ENCODE peak calls at places on chromosomes 16 and 17, in eight cellular contexts. One of them, this sample, is unnamed.

GRCh38 chr16:46482895-46483294 is 138.3 kb downstream of the SHCBP1 start:
- DNase-seq in central memory CD4-positive, alpha-beta T cell: no peak
- DNase-seq in lower lobe of right lung: no peak
- DNase-seq in NCI-H345: no peak
- DNase-seq in stimulated activated naive CD8-positive, alpha-beta T cell treated with anti-CD3 and anti-CD28 coated beads, Interleukin-15, amount 100 ng/mL, for 72 hours: no peak
- DNase-seq in dorsolateral prefrontal cortex: no peak
- DNase-seq in pancreas: no peak
- DNase-seq in heart right ventricle: no peak
- DNase-seq in this sample: no peak

GRCh38 chr17:5635949-5636348 is 51.6 kb upstream of the NLRP1 start:
- DNase-seq in heart right ventricle: no peak
- DNase-seq in dorsolateral prefrontal cortex: no peak
- DNase-seq in central memory CD4-positive, alpha-beta T cell: no peak
- DNase-seq in stimulated activated naive CD8-positive, alpha-beta T cell treated with anti-CD3 and anti-CD28 coated beads, Interleukin-15, amount 100 ng/mL, for 72 hours: no peak
- DNase-seq in lower lobe of right lung: no peak
- DNase-seq in NCI-H345: no peak
- DNase-seq in pancreas: no peak
- DNase-seq in this sample: no peak

GRCh38 chr16:73912311-73912710 is 384.3 kb upstream of the PSMD7 start:
- DNase-seq in NCI-H345: no peak
- DNase-seq in dorsolateral prefrontal cortex: peak
- DNase-seq in stimulated activated naive CD8-positive, alpha-beta T cell treated with anti-CD3 and anti-CD28 coated beads, Interleukin-15, amount 100 ng/mL, for 72 hours: no peak
- DNase-seq in lower lobe of right lung: no peak
- DNase-seq in heart right ventricle: no peak
- DNase-seq in central memory CD4-positive, alpha-beta T cell: no peak
- DNase-seq in pancreas: no peak
- DNase-seq in this sample: no peak

GRCh38 chr17:67514998-67515397 is 137.9 kb downstream of the PITPNC1 start:
- DNase-seq in stimulated activated naive CD8-positive, alpha-beta T cell treated with anti-CD3 and anti-CD28 coated beads, Interleukin-15, amount 100 ng/mL, for 72 hours: no peak
- DNase-seq in lower lobe of right lung: no peak
- DNase-seq in central memory CD4-positive, alpha-beta T cell: no peak
- DNase-seq in pancreas: no peak
- DNase-seq in dorsolateral prefrontal cortex: no peak
- DNase-seq in NCI-H345: no peak
- DNase-seq in heart right ventricle: no peak
- DNase-seq in this sample: no peak

GRCh38 chr16:56742030-56742984 is 12.4 kb downstream of the NUP93 start:
- DNase-seq in pancreas: no peak
- DNase-seq in NCI-H345: no peak
- DNase-seq in lower lobe of right lung: no peak
- DNase-seq in stimulated activated naive CD8-positive, alpha-beta T cell treated with anti-CD3 and anti-CD28 coated beads, Interleukin-15, amount 100 ng/mL, for 72 hours: no peak
- DNase-seq in heart right ventricle: no peak
- DNase-seq in central memory CD4-positive, alpha-beta T cell: no peak
- DNase-seq in dorsolateral prefrontal cortex: no peak
- DNase-seq in this sample: no peak

GRCh38 chr17:32772453-32773025 is 104.4 kb downstream of the MYO1D start:
- DNase-seq in central memory CD4-positive, alpha-beta T cell: no peak
- DNase-seq in stimulated activated naive CD8-positive, alpha-beta T cell treated with anti-CD3 and anti-CD28 coated beads, Interleukin-15, amount 100 ng/mL, for 72 hours: no peak
- DNase-seq in heart right ventricle: no peak
- DNase-seq in dorsolateral prefrontal cortex: no peak
- DNase-seq in pancreas: no peak
- DNase-seq in lower lobe of right lung: no peak
- DNase-seq in NCI-H345: no peak
- DNase-seq in this sample: peak

GRCh38 chr17:57422574-57423164 is 166.3 kb downstream of the MSI2 start:
- DNase-seq in lower lobe of right lung: no peak
- DNase-seq in pancreas: no peak
- DNase-seq in NCI-H345: no peak
- DNase-seq in heart right ventricle: peak
- DNase-seq in dorsolateral prefrontal cortex: no peak
- DNase-seq in central memory CD4-positive, alpha-beta T cell: no peak
- DNase-seq in stimulated activated naive CD8-positive, alpha-beta T cell treated with anti-CD3 and anti-CD28 coated beads, Interleukin-15, amount 100 ng/mL, for 72 hours: no peak
- DNase-seq in this sample: peak

GRCh38 chr17:4533522-4534502 is 21.4 kb downstream of the MYBBP1A start:
- DNase-seq in NCI-H345: no peak
- DNase-seq in lower lobe of right lung: no peak
- DNase-seq in pancreas: no peak
- DNase-seq in central memory CD4-positive, alpha-beta T cell: no peak
- DNase-seq in stimulated activated naive CD8-positive, alpha-beta T cell treated with anti-CD3 and anti-CD28 coated beads, Interleukin-15, amount 100 ng/mL, for 72 hours: no peak
- DNase-seq in dorsolateral prefrontal cortex: peak
- DNase-seq in heart right ventricle: no peak
- DNase-seq in this sample: peak

GRCh38 chr17:15289285-15290185 is 24.4 kb upstream of the PMP22 start:
- DNase-seq in central memory CD4-positive, alpha-beta T cell: no peak
- DNase-seq in NCI-H345: no peak
- DNase-seq in lower lobe of right lung: no peak
- DNase-seq in pancreas: no peak
- DNase-seq in heart right ventricle: no peak
- DNase-seq in stimulated activated naive CD8-positive, alpha-beta T cell treated with anti-CD3 and anti-CD28 coated beads, Interleukin-15, amount 100 ng/mL, for 72 hours: no peak
- DNase-seq in dorsolateral prefrontal cortex: no peak
- DNase-seq in this sample: no peak

GRCh38 chr16:2170080-2170479 is 14.5 kb downstream of the TRAF7 start:
- DNase-seq in heart right ventricle: no peak
- DNase-seq in stimulated activated naive CD8-positive, alpha-beta T cell treated with anti-CD3 and anti-CD28 coated beads, Interleukin-15, amount 100 ng/mL, for 72 hours: no peak
- DNase-seq in central memory CD4-positive, alpha-beta T cell: no peak
- DNase-seq in pancreas: no peak
- DNase-seq in NCI-H345: no peak
- DNase-seq in lower lobe of right lung: no peak
- DNase-seq in dorsolateral prefrontal cortex: no peak
- DNase-seq in this sample: no peak

GRCh38 chr16:13397126-13397525 is 495.7 kb downstream of the SHISA9 start:
- DNase-seq in stimulated activated naive CD8-positive, alpha-beta T cell treated with anti-CD3 and anti-CD28 coated beads, Interleukin-15, amount 100 ng/mL, for 72 hours: no peak
- DNase-seq in central memory CD4-positive, alpha-beta T cell: no peak
- DNase-seq in heart right ventricle: no peak
- DNase-seq in pancreas: no peak
- DNase-seq in NCI-H345: no peak
- DNase-seq in dorsolateral prefrontal cortex: no peak
- DNase-seq in lower lobe of right lung: no peak
- DNase-seq in this sample: no peak